ENCODE peak calls at places on chromosomes 3 and 15, in five cellular contexts. D, F, U, M and I are unnamed samples.
A peak's percentile ranks its signal among the peaks of the same experiment; 100 is the strongest.

GRCh38 chr15:40762919-40763800 is 708 bp upstream of the GCHFR start:
- DNase-seq in D (peak; percentile 11), F (peak; percentile 66), U (peak; percentile 89), M (no peak), I (no peak)

GRCh38 chr15:37877851-37878577 is 56.4 kb upstream of the TMCO5A start:
- DNase-seq in D (peak; percentile 92), F (no peak), U (no peak), M (no peak), I (no peak)

GRCh38 chr15:74385442-74386132 is 18.1 kb upstream of the CYP11A1 start:
- DNase-seq in D (no peak), F (peak; percentile 50), U (no peak), M (no peak), I (no peak)

GRCh38 chr3:114080201-114080600 is 23.7 kb downstream of the QTRT2 start:
- DNase-seq in D (no peak), F (no peak), U (no peak), M (no peak), I (no peak)

GRCh38 chr3:55742027-55742710 is 255.1 kb upstream of the WNT5A start:
- DNase-seq in D (peak; percentile 11), F (no peak), U (no peak), M (no peak), I (no peak)

GRCh38 chr3:47156418-47156817 is 7.5 kb downstream of the SETD2 start:
- DNase-seq in D (no peak), F (no peak), U (no peak), M (no peak), I (no peak)

GRCh38 chr3:143110371-143110770 is 9.2 kb upstream of the CHST2 start:
- DNase-seq in D (no peak), F (no peak), U (no peak), M (no peak), I (no peak)

GRCh38 chr3:48077835-48078234 is 61.6 kb upstream of the MAP4 start:
- DNase-seq in D (peak; percentile 31), F (no peak), U (no peak), M (no peak), I (no peak)

GRCh38 chr3:32104492-32104891 is 1.9 kb upstream of the GPD1L start:
- DNase-seq in D (peak; percentile 27), F (no peak), U (no peak), M (no peak), I (no peak)

GRCh38 chr3:156676467-156677119 is 2.2 kb downstream of the TIPARP start:
- DNase-seq in D (peak; percentile 50), F (no peak), U (no peak), M (no peak), I (no peak)

GRCh38 chr3:95354494-95354893 is 1291.6 kb downstream of the NSUN3 start:
- DNase-seq in D (no peak), F (no peak), U (no peak), M (no peak), I (no peak)
- H3K27ac ChIP-seq in D (no peak overlapping the region), F (no peak overlapping the region), U (no peak overlapping the region), M (no peak overlapping the region), I (no peak overlapping the region)

GRCh38 chr3:149830902-149831301 is 17.9 kb downstream of the RNF13 start:
- DNase-seq in D (no peak), F (no peak), U (no peak), M (no peak), I (no peak)
- H3K9me3 ChIP-seq in D (peaks cover 8% of the 10 kb centered on the region), F (peaks cover 26% of the 10 kb centered on the region), U (peaks cover 25% of the 10 kb centered on the region), M (peaks cover 7% of the 10 kb centered on the region), I (peaks cover 14% of the 10 kb centered on the region)

GRCh38 chr3:151330374-151330773 is 1.0 kb upstream of the P2RY13 start:
- DNase-seq in D (no peak), F (no peak), U (no peak), M (no peak), I (no peak)

GRCh38 chr3:151327571-151328198 is 1.7 kb downstream of the P2RY13 start:
- DNase-seq in D (peak; percentile 34), F (no peak), U (no peak), M (no peak), I (no peak)

GRCh38 chr3:151329368-151329767 is at the start of gene P2RY13:
- DNase-seq in D (no peak), F (no peak), U (no peak), M (no peak), I (no peak)

GRCh38 chr3:151330899-151331298 is 1.6 kb upstream of the P2RY13 start:
- DNase-seq in D (peak; percentile 20), F (no peak), U (no peak), M (no peak), I (no peak)

DNA sequence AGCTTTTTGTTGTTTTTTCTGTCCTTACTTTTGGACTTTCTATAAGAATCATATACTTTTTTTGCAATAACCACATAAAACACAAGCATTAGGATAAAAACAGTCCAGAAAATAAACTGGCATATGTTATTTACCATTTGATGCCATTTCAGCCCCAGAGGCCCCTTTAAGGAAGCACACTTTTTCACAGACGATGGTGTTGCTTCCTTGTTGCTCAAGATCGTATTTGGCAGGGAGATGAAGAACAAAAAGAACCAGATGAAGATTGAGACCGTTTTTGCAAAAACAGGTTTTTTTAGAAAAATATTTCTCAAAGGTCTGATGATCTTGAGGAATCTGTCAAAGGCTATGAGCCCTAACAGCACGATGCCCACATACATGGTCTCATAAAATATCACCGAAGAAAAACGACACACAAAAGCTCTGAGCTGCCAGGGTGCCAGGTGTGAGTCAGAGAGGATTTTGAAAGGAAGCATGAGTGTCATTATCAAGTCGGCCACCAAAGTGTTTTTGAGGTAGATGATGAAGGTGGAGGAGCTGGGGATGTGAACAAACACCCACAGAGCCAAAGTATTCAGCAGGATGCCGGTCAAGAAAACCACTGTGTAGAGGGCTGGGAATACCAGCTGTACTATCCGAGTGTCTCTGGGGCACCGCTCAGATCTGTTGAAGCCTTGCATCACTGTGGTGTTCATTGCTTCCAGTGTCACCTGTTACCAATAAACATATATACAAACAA is 882 bp downstream of the P2RY13 start:
- DNase-seq in D (no peak), F (no peak), U (no peak), M (peak; percentile 36), I (no peak)
- H3K4me3 ChIP-seq in D (no peak overlapping the region), F (peak overlapping the region; percentile 56), U (no peak overlapping the region), M (no peak overlapping the region), I (peak overlapping the region; percentile 45)

DNA sequence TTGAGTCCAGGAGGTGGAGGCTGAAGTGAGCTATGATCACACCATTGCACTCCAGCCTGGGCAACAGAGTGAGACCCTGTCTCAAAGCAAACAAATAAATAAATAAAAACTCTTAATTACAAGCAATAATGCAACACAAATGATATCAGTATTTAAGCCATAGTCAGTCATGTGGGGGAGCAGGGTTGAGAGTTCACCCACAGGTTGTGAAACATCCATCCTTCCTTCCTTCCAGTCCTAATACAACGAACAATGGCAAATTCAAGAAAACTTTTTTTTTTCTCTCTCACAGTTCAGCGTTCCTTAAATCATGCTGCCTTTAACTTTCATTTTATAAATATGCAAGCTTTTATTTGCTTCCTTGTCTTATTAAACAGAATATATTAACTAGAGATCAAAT is 24.1 kb downstream of the ZNF592 start:
- DNase-seq in D (no peak), F (no peak), U (no peak), M (no peak), I (no peak)
- H3K27ac ChIP-seq in D (no peak overlapping the region), F (no peak overlapping the region), U (peak overlapping the region; percentile 20), M (no peak overlapping the region), I (no peak overlapping the region)

GRCh38 chr3:178987745-178988144 is 83.9 kb downstream of the ZMAT3 start:
- DNase-seq in D (no peak), F (no peak), U (no peak), M (no peak), I (no peak)

GRCh38 chr3:178989821-178990220 is 81.8 kb downstream of the ZMAT3 start:
- DNase-seq in D (no peak), F (no peak), U (no peak), M (no peak), I (no peak)

GRCh38 chr3:178982138-178982537 is 89.5 kb downstream of the ZMAT3 start:
- DNase-seq in D (peak; percentile 44), F (no peak), U (no peak), M (no peak), I (no peak)

GRCh38 chr3:178990293-178990692 is 81.3 kb downstream of the ZMAT3 start:
- DNase-seq in D (no peak), F (no peak), U (no peak), M (no peak), I (no peak)

DNA sequence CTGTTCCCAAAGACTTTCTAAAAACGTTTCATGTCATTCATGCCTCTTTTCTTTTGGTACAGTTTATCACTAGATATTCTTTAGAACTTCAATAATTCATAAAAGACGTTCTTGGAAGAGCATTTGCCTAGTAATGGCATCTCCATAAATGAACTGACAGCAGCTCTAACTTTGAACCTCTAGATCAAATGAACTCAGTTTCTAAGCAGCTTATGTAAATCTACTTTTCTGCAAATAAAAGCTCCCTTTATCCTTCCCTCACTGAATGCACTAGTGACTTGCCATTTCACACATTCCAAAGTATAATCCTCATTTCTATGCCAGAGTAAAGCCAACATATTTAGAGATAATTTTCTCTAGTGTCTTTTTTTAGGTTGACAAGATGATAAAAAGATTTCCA is 85.2 kb downstream of the ZMAT3 start:
- DNase-seq in D (no peak), F (no peak), U (no peak), M (no peak), I (no peak)
- H3K9me3 ChIP-seq in D (peaks cover 19% of the 10 kb centered on the region), F (peaks cover 30% of the 10 kb centered on the region), U (peaks cover 35% of the 10 kb centered on the region), M (peaks cover 17% of the 10 kb centered on the region), I (peaks cover 27% of the 10 kb centered on the region)

DNA sequence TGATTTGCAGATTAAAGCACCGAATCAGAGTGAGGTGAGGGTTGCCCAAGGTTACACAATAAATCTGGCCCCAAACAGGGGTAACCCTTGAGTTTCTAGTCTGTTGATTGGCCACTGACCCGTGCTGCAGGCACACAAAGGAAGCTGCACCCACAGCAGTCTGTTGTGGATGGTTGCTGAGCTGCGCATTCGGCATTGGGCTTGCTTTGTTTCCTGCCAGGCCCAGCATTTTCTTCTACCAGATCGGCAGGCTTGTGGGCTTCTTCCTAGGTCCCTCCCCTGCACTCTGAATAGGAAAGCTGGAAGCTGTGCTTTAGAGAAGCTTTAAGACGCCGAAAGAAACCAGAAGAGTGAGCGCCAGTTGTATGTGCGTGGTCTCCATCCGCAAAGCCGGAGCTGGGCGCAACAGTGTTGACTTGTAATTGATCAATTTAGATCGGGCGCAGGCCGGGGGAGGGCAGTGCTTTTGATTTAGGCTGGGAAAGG is 12.1 kb downstream of the B3GNT5 start:
- DNase-seq in D (no peak), F (peak; percentile 57), U (peak; percentile 27), M (no peak), I (no peak)
- H3K4me3 ChIP-seq in D (no peak overlapping the region), F (no peak overlapping the region), U (no peak overlapping the region), M (no peak overlapping the region), I (peak overlapping the region; percentile 33)

DNA sequence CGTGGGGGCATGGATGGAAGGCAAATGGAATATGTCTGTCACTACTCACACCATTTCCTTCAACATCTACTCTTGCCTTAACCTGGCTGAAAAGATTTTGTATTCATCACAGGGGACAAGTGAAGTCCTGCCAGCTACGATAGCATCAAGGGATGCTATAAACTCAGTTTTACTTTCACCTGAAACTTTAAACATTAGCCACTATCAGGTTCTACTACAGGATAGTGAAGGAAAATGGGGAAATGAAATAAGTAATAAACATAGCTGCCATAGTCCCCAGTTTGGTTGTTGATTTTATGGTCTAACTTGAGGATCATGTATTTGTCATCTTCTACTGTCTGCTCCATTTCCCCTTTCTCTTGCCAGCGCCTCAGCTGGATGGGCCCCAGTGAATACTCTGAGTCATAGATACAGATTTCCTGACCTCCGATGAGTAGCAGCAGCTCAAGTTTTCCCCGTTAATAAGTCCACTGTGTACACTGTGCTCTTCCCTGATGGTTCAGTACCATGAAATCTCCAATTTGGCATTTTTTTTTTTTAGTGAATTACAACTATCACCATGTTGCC is 338.2 kb upstream of the SLCO3A1 start:
- DNase-seq in D (peak; percentile 92), F (peak; percentile 52), U (no peak), M (no peak), I (no peak)
- H3K27ac ChIP-seq in D (no peak overlapping the region), F (no peak overlapping the region), U (no peak overlapping the region), M (no peak overlapping the region), I (no peak overlapping the region)

GRCh38 chr15:20346082-20346805 is 195.4 kb downstream of the GOLGA6L6 start:
- DNase-seq in D (no peak), F (peak; percentile 15), U (no peak), M (no peak), I (no peak)
- H3K9me3 ChIP-seq in D (peaks cover 80% of the 10 kb centered on the region), F (peaks cover 15% of the 10 kb centered on the region), U (no peaks in the 10 kb centered on the region), M (no peaks in the 10 kb centered on the region), I (peaks cover 2% of the 10 kb centered on the region)